ENCODE peak calls at places on chromosome 12, in six cellular contexts. Y, X, V, U, E and L are unnamed samples.

GRCh38 chr12:65879878-65880277 is 55.6 kb downstream of the HMGA2 start:
- DNase-seq in Y (no peak), X (no peak), V (no peak), U (no peak), E (no peak), L (no peak)

GRCh38 chr12:5661820-5662219 is 229.9 kb downstream of the NTF3 start:
- DNase-seq in Y (no peak), X (no peak), V (no peak), U (no peak), E (no peak), L (no peak)

GRCh38 chr12:99059824-99060526 is 414.9 kb downstream of the APAF1 start:
- DNase-seq in Y (peak), X (no peak), V (no peak), U (no peak), E (no peak), L (no peak)

GRCh38 chr12:64889434-64890216 is 65.2 kb downstream of the TBC1D30 start:
- DNase-seq in Y (no peak), X (no peak), V (no peak), U (no peak), E (no peak), L (no peak)

GRCh38 chr12:90128526-90128925 is 419.9 kb upstream of the ATP2B1 start:
- DNase-seq in Y (no peak), X (no peak), V (no peak), U (no peak), E (no peak), L (no peak)

GRCh38 chr12:57983150-57983857 is 41.9 kb downstream of the ATP23 start:
- DNase-seq in Y (peak), X (peak), V (no peak), U (peak), E (peak), L (peak)

GRCh38 chr12:87439990-87440827 is 589.0 kb downstream of the C12orf50 start:
- DNase-seq in Y (no peak), X (no peak), V (no peak), U (peak), E (peak), L (peak)

GRCh38 chr12:109477963-109478315 is 505 bp downstream of the UBE3B start:
- DNase-seq in Y (no peak), X (no peak), V (no peak), U (no peak), E (no peak), L (no peak)

GRCh38 chr12:6996040-6996441 is 22.2 kb downstream of the LPCAT3 start:
- DNase-seq in Y (no peak), X (no peak), V (no peak), U (no peak), E (no peak), L (no peak)

GRCh38 chr12:101962486-101962885 is 85.1 kb downstream of the DRAM1 start:
- DNase-seq in Y (no peak), X (no peak), V (no peak), U (no peak), E (no peak), L (no peak)

GRCh38 chr12:1374296-1374695 is 220.1 kb downstream of the FBXL14 start:
- DNase-seq in Y (no peak), X (no peak), V (no peak), U (no peak), E (peak), L (no peak)

GRCh38 chr12:68364893-68365725 is 32.9 kb upstream of the MDM1 start:
- DNase-seq in Y (peak), X (peak), V (peak), U (peak), E (peak), L (peak)

GRCh38 chr12:109358154-109358869 is 10.6 kb downstream of the MYO1H start:
- DNase-seq in Y (no peak), X (no peak), V (no peak), U (peak), E (no peak), L (no peak)

GRCh38 chr12:112418596-112419268 is at the start of gene PTPN11:
- DNase-seq in Y (peak), X (peak), V (peak), U (peak), E (no peak), L (no peak)

GRCh38 chr12:30026621-30027234 is 243.0 kb upstream of the TMTC1 start:
- DNase-seq in Y (no peak), X (no peak), V (no peak), U (no peak), E (peak), L (no peak)

GRCh38 chr12:21523148-21523547 is 2.9 kb upstream of the SPX start:
- DNase-seq in Y (no peak), X (no peak), V (no peak), U (no peak), E (no peak), L (no peak)

GRCh38 chr12:89203144-89203543 is 149.2 kb downstream of the DUSP6 start:
- DNase-seq in Y (no peak), X (no peak), V (no peak), U (no peak), E (no peak), L (no peak)

GRCh38 chr12:126734738-126735137 is 1532.2 kb upstream of the TMEM132C start:
- DNase-seq in Y (peak), X (no peak), V (no peak), U (no peak), E (no peak), L (no peak)

GRCh38 chr12:123180171-123180570 is 29.3 kb upstream of the PITPNM2 start:
- DNase-seq in Y (no peak), X (no peak), V (no peak), U (no peak), E (no peak), L (no peak)

GRCh38 chr12:6110006-6110405 is 14.5 kb downstream of the VWF start:
- DNase-seq in Y (no peak), X (no peak), V (no peak), U (no peak), E (no peak), L (no peak)

GRCh38 chr12:22409071-22409951 is 74.8 kb upstream of the ST8SIA1 start:
- DNase-seq in Y (no peak), X (peak), V (peak), U (no peak), E (no peak), L (no peak)